ENCODE peak calls at places on chromosome 1, in six cellular contexts. J is DMS 273 treated with DMSO at 0.1 percent for 48 hours; H is activated T-helper 1 cell treated with anti-CD3 and anti-CD28 coated beads, Interleukin-2, amount 50 U/mL, for 16 hours; B is retinal pigment epithelial cell; R is CD8-positive, alpha-beta T cell; O is activated CD4-positive, alpha-beta T cell treated with anti-CD3 and anti-CD28 coated beads, Interleukin-2, amount 50 U/mL, for 24 hours. E is an unnamed sample.

GRCh38 chr1:53902235-53902920 is 8.4 kb downstream of the DIO1 start:
- DNase-seq in R (no peak), B (no peak), O (no peak), H (no peak), J (no peak), E (no peak)

GRCh38 chr1:209809601-209810000 is 3.7 kb upstream of the IRF6 start:
- DNase-seq in B (no peak), H (no peak), R (no peak), O (no peak), J (no peak), E (peak)

GRCh38 chr1:219927956-219928790 is at the start of gene SLC30A10:
- DNase-seq in B (no peak), R (no peak), O (no peak), J (no peak), H (no peak), E (no peak)

GRCh38 chr1:157181258-157181657 is 43.1 kb upstream of the ETV3 start:
- DNase-seq in O (no peak), J (no peak), R (no peak), H (no peak), B (no peak), E (no peak)

GRCh38 chr1:9317591-9318331 is 25.1 kb downstream of the SPSB1 start:
- DNase-seq in O (no peak), R (no peak), H (no peak), B (no peak), J (no peak), E (no peak)

GRCh38 chr1:69038379-69038778 is 529.3 kb upstream of the LRRC7 start:
- DNase-seq in O (no peak), R (no peak), J (no peak), H (no peak), B (no peak), E (no peak)

GRCh38 chr1:201170533-201171062 is 16.3 kb upstream of the TMEM9 start:
- DNase-seq in J (peak), H (peak), B (peak), R (peak), O (peak), E (peak)

GRCh38 chr1:153793973-153794615 is 18.9 kb downstream of the SLC27A3 start:
- DNase-seq in R (no peak), H (no peak), J (no peak), O (no peak), B (no peak), E (no peak)

GRCh38 chr1:182015360-182015759 is 46.2 kb downstream of the ZNF648 start:
- DNase-seq in O (no peak), R (no peak), J (no peak), H (no peak), B (no peak), E (no peak)

GRCh38 chr1:94694234-94694915 is 125.8 kb upstream of the SLC44A3 start:
- DNase-seq in H (no peak), O (no peak), R (no peak), J (no peak), B (no peak), E (no peak)

GRCh38 chr1:43206721-43207228 is 34.6 kb downstream of the CFAP57 start:
- DNase-seq in H (no peak), J (no peak), R (no peak), B (peak), O (no peak), E (no peak)

GRCh38 chr1:60898413-60898812 is 183.9 kb upstream of the NFIA start:
- DNase-seq in H (no peak), R (no peak), O (no peak), B (no peak), J (no peak), E (no peak)

GRCh38 chr1:36285450-36286101 is 20.6 kb upstream of the SH3D21 start:
- DNase-seq in H (no peak), O (no peak), J (peak), R (peak), B (peak), E (peak)

GRCh38 chr1:200780545-200781444 is 42.1 kb downstream of the CAMSAP2 start:
- DNase-seq in R (no peak), H (no peak), J (no peak), B (peak), O (no peak), E (no peak)

GRCh38 chr1:203271018-203271743 is 34.1 kb upstream of the BTG2 start:
- DNase-seq in H (peak), O (no peak), B (peak), R (no peak), J (peak), E (no peak)

GRCh38 chr1:10737651-10738050 is 58.8 kb downstream of the CASZ1 start:
- DNase-seq in B (no peak), H (no peak), J (no peak), O (no peak), R (no peak), E (no peak)

GRCh38 chr1:162930532-162931438 is 69.8 kb upstream of the CCDC190 start:
- DNase-seq in R (no peak), B (peak), O (no peak), J (no peak), H (no peak), E (no peak)

GRCh38 chr1:2786329-2787162 is 14.9 kb downstream of the TTC34 start:
- DNase-seq in H (peak), O (peak), R (peak), B (no peak), J (no peak), E (no peak)

GRCh38 chr1:182588460-182589396 is at the start of gene RNASEL:
- DNase-seq in B (no peak), O (peak), J (no peak), H (peak), R (peak), E (peak)

GRCh38 chr1:55049914-55050278 is 10.5 kb downstream of the PCSK9 start:
- DNase-seq in H (no peak), J (peak), R (no peak), B (no peak), O (no peak), E (no peak)

GRCh38 chr1:232045571-232045970 is 419.0 kb downstream of the DISC1 start:
- DNase-seq in H (no peak), J (no peak), R (no peak), O (no peak), B (no peak), E (no peak)

GRCh38 chr1:152580433-152580832 is at the start of gene LCE3D:
- DNase-seq in R (no peak), B (no peak), O (no peak), H (no peak), J (no peak), E (no peak)

GRCh38 chr1:102174259-102174863 is 177.6 kb upstream of the OLFM3 start:
- DNase-seq in H (no peak), J (no peak), B (no peak), O (no peak), R (no peak), E (no peak)

GRCh38 chr1:14668448-14669029 is 70.1 kb downstream of the KAZN start:
- DNase-seq in J (no peak), B (no peak), O (no peak), H (no peak), R (no peak), E (no peak)

GRCh38 chr1:69919129-69919921 is 286.1 kb downstream of the LRRC40 start:
- DNase-seq in H (no peak), R (no peak), J (no peak), O (no peak), B (no peak), E (no peak)

GRCh38 chr1:226520640-226521355 is 27.8 kb upstream of the STUM start:
- DNase-seq in H (no peak), B (no peak), R (no peak), O (no peak), J (no peak), E (no peak)

GRCh38 chr1:74570797-74571492 is 58.5 kb upstream of the LRRC53 start:
- DNase-seq in J (peak), H (no peak), O (no peak), B (no peak), R (no peak), E (no peak)

GRCh38 chr1:201259476-201260235 is 23.6 kb upstream of the PKP1 start:
- DNase-seq in H (no peak), J (no peak), O (no peak), B (no peak), R (no peak), E (no peak)

GRCh38 chr1:87134061-87134460 is 194.6 kb upstream of the LMO4 start:
- DNase-seq in R (no peak), J (no peak), H (no peak), B (no peak), O (no peak), E (no peak)

GRCh38 chr1:235938714-235939487 is 72.2 kb upstream of the LYST start:
- DNase-seq in O (no peak), H (no peak), J (no peak), R (no peak), B (no peak), E (no peak)

GRCh38 chr1:2115008-2115921 is 65.1 kb downstream of the PRKCZ start:
- DNase-seq in R (no peak), H (no peak), B (no peak), O (no peak), J (no peak), E (no peak)

GRCh38 chr1:223731076-223731770 is 18.9 kb downstream of the CAPN2 start:
- DNase-seq in B (peak), R (no peak), H (no peak), J (no peak), O (no peak), E (peak)

GRCh38 chr1:151494741-151495281 is 16.4 kb upstream of the CGN start:
- DNase-seq in H (no peak), J (peak), B (peak), O (no peak), R (no peak), E (no peak)

GRCh38 chr1:235710665-235711064 is 61.1 kb upstream of the GNG4 start:
- DNase-seq in H (no peak), J (no peak), B (no peak), R (no peak), O (no peak), E (no peak)

GRCh38 chr1:5847013-5847654 is 145.1 kb downstream of the NPHP4 start:
- DNase-seq in H (no peak), B (peak), J (no peak), R (no peak), O (no peak), E (no peak)